ENCODE peak calls at places on chromosomes 1 and 21, in six cellular contexts. F is fibroblast of lung; S is body of pancreas; L is effector memory CD4-positive, alpha-beta T cell; I is cardiac muscle cell; Y is Peyer's patch. M is an unnamed sample. For H3K4me1, the result is how much of the 10 kb centered on the place peaks cover.

GRCh38 chr1:224482619-224483018 is 48.0 kb upstream of the WDR26 start:
- DNase-seq in F (no peak), S (no peak), L (no peak), I (no peak), Y (no peak), M (no peak)

GRCh38 chr1:64537942-64538341 is 68.0 kb downstream of the CACHD1 start:
- DNase-seq in F (no peak), S (peak), L (no peak), I (no peak), Y (no peak), M (no peak)

GRCh38 chr1:7145947-7146346 is 360.7 kb downstream of the CAMTA1 start:
- DNase-seq in F (no peak), S (no peak), L (no peak), I (no peak), Y (no peak), M (no peak)

GRCh38 chr1:26998319-26999300 is 5.1 kb downstream of the TRNP1 start:
- DNase-seq in F (peak), S (no peak), L (no peak), I (peak), Y (no peak), M (no peak)

GRCh38 chr1:85576642-85577420 is 3.7 kb upstream of the CCN1 start:
- DNase-seq in F (peak), S (peak), L (no peak), I (peak), Y (peak), M (peak)

GRCh38 chr21:28235169-28235892 is 757.3 kb downstream of the LTN1 start:
- DNase-seq in F (no peak), S (no peak), L (no peak), I (peak), Y (no peak), M (no peak)

GRCh38 chr1:181139631-181140051 is 51.1 kb downstream of the IER5 start:
- DNase-seq in F (peak), S (no peak), L (no peak), I (no peak), Y (no peak), M (no peak)

GRCh38 chr21:33268736-33269441 is 2.7 kb downstream of the IL10RB start:
- DNase-seq in F (no peak), S (peak), L (peak), I (no peak), Y (peak), M (peak)

GRCh38 chr1:147504801-147505303 is 36.4 kb upstream of the BCL9 start:
- DNase-seq in F (peak), S (no peak), L (no peak), I (peak), Y (no peak), M (no peak)

DNA sequence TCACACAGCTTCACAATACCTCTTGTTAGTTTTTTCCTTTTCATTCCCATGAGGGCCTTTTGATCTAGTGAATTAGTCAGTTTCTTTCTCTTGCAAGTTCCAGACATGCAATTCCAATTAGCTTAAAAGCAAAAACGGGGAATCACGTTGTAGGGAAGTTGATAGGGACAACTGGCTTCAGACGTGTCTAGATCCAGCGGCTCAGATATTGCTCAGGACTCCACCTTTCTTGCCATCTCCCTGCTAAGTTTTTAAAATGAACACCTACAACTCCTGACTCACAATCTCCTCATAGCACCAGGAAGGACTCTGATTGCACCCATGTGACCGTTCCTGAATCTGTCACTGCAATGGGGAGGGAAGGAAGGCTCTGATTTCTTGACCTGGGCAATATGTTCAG is 63.8 kb upstream of the ARHGAP29 start:
- DNase-seq in F (no peak), S (no peak), L (no peak), I (no peak), Y (no peak), M (no peak)
- H3K27ac ChIP-seq in F (no peak), S (no peak), L (no peak), I (no peak), Y (no peak), M (no peak)

GRCh38 chr1:160489513-160490261 is 33.4 kb downstream of the SLAMF6 start:
- DNase-seq in F (no peak), S (no peak), L (no peak), I (no peak), Y (no peak), M (no peak)
- H3K4me3 ChIP-seq in F (no peak), S (no peak), L (no peak), I (no peak), Y (no peak), M (no peak)

DNA sequence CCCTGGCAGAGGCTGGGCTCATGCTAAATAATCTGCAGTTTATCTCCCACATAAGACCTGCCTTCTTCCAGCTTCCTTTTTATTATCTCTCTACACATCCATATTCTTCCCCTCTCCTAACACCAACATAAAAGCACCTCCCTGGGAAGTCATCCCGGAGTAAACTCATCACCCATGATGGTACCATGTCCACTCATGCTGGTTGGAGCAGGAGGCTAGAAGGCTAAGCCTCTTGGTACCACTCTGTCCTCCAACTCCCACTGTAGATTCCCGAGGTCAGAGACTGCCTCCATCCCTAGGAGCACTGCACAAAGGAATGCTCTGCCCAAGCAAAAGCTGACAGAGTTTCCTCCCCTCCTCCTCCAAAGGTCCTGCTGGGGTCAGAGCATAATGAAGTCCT is 4.2 kb downstream of the DENND2D start:
- DNase-seq in F (no peak), S (no peak), L (no peak), I (no peak), Y (no peak), M (no peak)
- H3K4me1 ChIP-seq in F (under half), S (half or more), L (half or more), I (under half), Y (half or more), M (under half)

GRCh38 chr1:195218428-195219212 is 1389.6 kb downstream of the KCNT2 start:
- DNase-seq in F (no peak), S (no peak), L (no peak), I (no peak), Y (no peak), M (no peak)
- H3K27ac ChIP-seq in F (no peak), S (no peak), L (no peak), I (no peak), Y (no peak), M (no peak)

GRCh38 chr1:193120604-193121166 is 1.1 kb upstream of the CDC73 start:
- DNase-seq in F (no peak), S (no peak), L (no peak), I (no peak), Y (no peak), M (no peak)
- H3K4me3 ChIP-seq in F (no peak), S (no peak), L (no peak), I (no peak), Y (no peak), M (no peak)

DNA sequence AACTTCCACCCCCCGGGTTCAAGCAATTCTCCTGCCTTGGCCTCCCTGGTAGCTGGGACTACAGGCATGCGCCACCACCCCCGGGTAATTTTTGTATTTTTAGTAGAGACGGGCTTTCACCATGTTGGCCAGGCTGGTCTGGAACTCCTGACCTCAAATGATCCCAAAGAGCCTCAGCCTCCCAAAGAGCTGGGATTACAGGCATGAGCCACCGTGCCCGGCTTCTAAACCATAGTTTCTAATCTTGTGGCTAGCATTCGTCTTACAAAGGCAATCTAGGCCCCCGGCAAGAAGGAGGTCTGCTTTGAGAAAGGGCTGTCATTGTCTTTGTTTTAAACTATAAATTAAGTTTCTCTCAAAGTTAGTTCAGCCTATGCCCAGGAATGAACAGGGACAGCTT is 10.4 kb upstream of the L1TD1 start:
- DNase-seq in F (no peak), S (no peak), L (no peak), I (no peak), Y (no peak), M (no peak)
- H3K4me1 ChIP-seq in F (under half), S (under half), L (under half), I (under half), Y (under half), M (under half)

DNA sequence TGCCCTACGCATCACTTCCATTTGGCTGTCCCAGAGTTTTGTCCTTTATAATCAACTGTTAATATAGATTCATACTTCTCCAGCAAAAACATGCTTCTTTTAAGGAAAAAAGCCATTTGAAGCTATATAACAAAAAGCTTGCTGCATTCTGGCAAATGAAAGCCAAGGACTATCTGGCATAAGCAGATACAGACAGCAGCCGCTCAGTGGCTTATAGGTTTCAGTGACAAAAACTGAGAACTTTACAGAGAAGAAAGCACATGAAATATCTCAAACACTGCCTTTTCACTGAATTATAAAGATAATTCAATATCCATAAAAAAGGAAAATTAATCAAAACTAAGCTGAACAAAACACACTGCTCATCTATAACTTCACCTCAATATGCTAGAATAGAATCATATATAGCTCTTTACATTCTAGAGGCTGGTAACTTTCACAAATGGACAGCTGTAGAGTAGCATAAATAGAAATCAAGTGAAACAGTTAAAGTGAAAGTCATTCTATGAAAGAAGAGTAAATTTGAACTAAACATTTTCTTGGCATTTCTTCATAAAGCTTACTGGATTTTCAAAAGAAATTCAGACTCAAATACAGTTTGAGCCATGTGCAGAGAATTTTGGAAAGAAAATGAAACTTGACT is 19.6 kb downstream of the CDC42BPA start:
- DNase-seq in F (no peak), S (no peak), L (no peak), I (no peak), Y (no peak), M (no peak)
- H3K27ac ChIP-seq in F (peak), S (peak), L (no peak), I (no peak), Y (no peak), M (no peak)

GRCh38 chr1:36626435-36626834 is 143.7 kb upstream of the CSF3R start:
- DNase-seq in F (no peak), S (no peak), L (no peak), I (no peak), Y (no peak), M (no peak)

GRCh38 chr1:36622741-36623648 is 140.3 kb upstream of the CSF3R start:
- DNase-seq in F (no peak), S (peak), L (no peak), I (no peak), Y (no peak), M (peak)

GRCh38 chr1:36625253-36625958 is 142.7 kb upstream of the CSF3R start:
- DNase-seq in F (no peak), S (no peak), L (no peak), I (no peak), Y (no peak), M (no peak)

GRCh38 chr1:36625959-36626337 is 143.2 kb upstream of the CSF3R start:
- DNase-seq in F (no peak), S (no peak), L (no peak), I (no peak), Y (no peak), M (no peak)

GRCh38 chr1:36624466-36624865 is 141.8 kb upstream of the CSF3R start:
- DNase-seq in F (no peak), S (no peak), L (no peak), I (no peak), Y (no peak), M (no peak)
- H3K4me3 ChIP-seq in F (no peak), S (no peak), L (no peak), I (no peak), Y (no peak), M (no peak)

GRCh38 chr1:154493276-154493675 is 8.7 kb upstream of the TDRD10 start:
- DNase-seq in F (no peak), S (no peak), L (no peak), I (no peak), Y (peak), M (no peak)

GRCh38 chr1:154497026-154497806 is 4.8 kb upstream of the TDRD10 start:
- DNase-seq in F (no peak), S (no peak), L (no peak), I (peak), Y (peak), M (peak)

GRCh38 chr1:154495496-154496273 is 6.3 kb upstream of the TDRD10 start:
- DNase-seq in F (no peak), S (no peak), L (no peak), I (no peak), Y (no peak), M (no peak)

GRCh38 chr1:154499446-154499845 is 2.6 kb upstream of the TDRD10 start:
- DNase-seq in F (no peak), S (no peak), L (no peak), I (no peak), Y (no peak), M (no peak)

DNA sequence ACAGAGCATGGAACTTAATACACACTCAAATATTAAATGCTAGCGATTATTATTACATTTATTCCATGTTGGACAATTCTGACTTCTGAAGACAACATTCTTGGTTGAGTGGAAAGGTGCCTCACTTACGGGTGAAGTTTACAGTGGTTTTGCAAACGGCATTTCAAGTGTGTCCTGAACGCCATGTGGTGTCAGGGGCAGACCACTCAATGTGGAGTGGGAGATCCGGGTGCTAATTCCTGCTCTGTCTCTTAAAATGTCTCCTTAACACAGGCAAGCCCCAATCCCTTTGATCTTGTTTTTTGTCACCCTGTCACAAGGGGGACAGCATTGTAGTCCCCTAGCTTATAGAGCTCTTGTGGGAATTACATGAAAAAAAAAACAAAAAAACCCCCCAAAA is 5.6 kb upstream of the TDRD10 start:
- DNase-seq in F (no peak), S (no peak), L (no peak), I (no peak), Y (no peak), M (no peak)
- H3K4me1 ChIP-seq in F (under half), S (under half), L (under half), I (under half), Y (under half), M (under half)

M was measured in small intestine.